ENCODE peak calls at places on chromosomes 3 and 15, in six cellular contexts. K is NCI-H1092; I is NCI-H510A treated with DMSO at 0.1 percent for 48 hours; N is nucleus accumbens; H is CD8-positive, alpha-beta T cell; Z is kidney tubule cell. J is an unnamed sample.

GRCh38 chr15:94042163-94042954 is 189.0 kb upstream of the MCTP2 start:
- DNase-seq in K (no peak), I (no peak), N (no peak), H (no peak), Z (no peak), J (no peak)

GRCh38 chr3:148379763-148380162 is 317.9 kb upstream of the AGTR1 start:
- DNase-seq in K (no peak), I (peak), N (no peak), H (no peak), Z (peak), J (no peak)

GRCh38 chr15:74592222-74592621 is 23.4 kb upstream of the CLK3 start:
- DNase-seq in K (no peak), I (no peak), N (no peak), H (no peak), Z (no peak), J (no peak)

GRCh38 chr15:77821188-77821958 is 188.7 kb upstream of the LINGO1 start:
- DNase-seq in K (peak), I (peak), N (peak), H (no peak), Z (peak), J (peak)

GRCh38 chr3:55629432-55629831 is 142.3 kb upstream of the WNT5A start:
- DNase-seq in K (no peak), I (peak), N (no peak), H (no peak), Z (peak), J (no peak)

GRCh38 chr3:151155409-151156128 is 47.4 kb downstream of the GPR171 start:
- DNase-seq in K (no peak), I (no peak), N (no peak), H (no peak), Z (no peak), J (no peak)

GRCh38 chr3:17290894-17291293 is 406.1 kb downstream of the PLCL2 start:
- DNase-seq in K (no peak), I (no peak), N (no peak), H (no peak), Z (no peak), J (no peak)

GRCh38 chr15:71529353-71529752 is 281.0 kb upstream of the NR2E3 start:
- DNase-seq in K (no peak), I (no peak), N (no peak), H (no peak), Z (no peak), J (no peak)

GRCh38 chr3:23809294-23809693 is 3.5 kb downstream of the UBE2E1 start:
- DNase-seq in K (no peak), I (no peak), N (no peak), H (no peak), Z (no peak), J (no peak)

GRCh38 chr3:180961552-180961951 is 28.0 kb downstream of the DNAJC19 start:
- DNase-seq in K (no peak), I (no peak), N (no peak), H (no peak), Z (no peak), J (no peak)

J was measured in BE2C.